ENCODE peak calls at places on chromosome 2, in four cellular contexts. I, B, N and F are unnamed samples.
A peak's percentile ranks its signal among the peaks of the same experiment; 100 is the strongest.

GRCh38 chr2:135817946-135818345 is 19.0 kb downstream of the LCT start:
- DNase-seq in I (no peak), B (no peak), N (no peak), F (no peak)

GRCh38 chr2:53945538-53945937 is 25.3 kb downstream of the PSME4 start:
- DNase-seq in I (no peak), B (no peak), N (no peak), F (no peak)

GRCh38 chr2:127582863-127583861 is 47.7 kb downstream of the MYO7B start:
- DNase-seq in I (no peak), B (no peak), N (no peak), F (no peak)

GRCh38 chr2:152822669-152823068 is 104.2 kb downstream of the ARL6IP6 start:
- DNase-seq in I (no peak), B (no peak), N (no peak), F (no peak)

GRCh38 chr2:10982931-10983701 is 71.4 kb downstream of the KCNF1 start:
- DNase-seq in I (no peak), B (no peak), N (no peak), F (no peak)

GRCh38 chr2:234429265-234429664 is 67.6 kb downstream of the ARL4C start:
- DNase-seq in I (no peak), B (peak; percentile 55), N (no peak), F (no peak)

GRCh38 chr2:181674466-181674865 is 5.9 kb downstream of the NEUROD1 start:
- DNase-seq in I (no peak), B (no peak), N (no peak), F (no peak)

GRCh38 chr2:202965810-202966454 is 48.7 kb upstream of the NBEAL1 start:
- DNase-seq in I (peak; percentile 91), B (peak; percentile 17), N (peak; percentile 60), F (no peak)

GRCh38 chr2:9990735-9991134 is 39.2 kb downstream of the GRHL1 start:
- DNase-seq in I (no peak), B (no peak), N (no peak), F (no peak)

GRCh38 chr2:217060516-217060915 is 200.7 kb upstream of the TNP1 start:
- DNase-seq in I (no peak), B (no peak), N (no peak), F (no peak)

GRCh38 chr2:74887961-74888670 is 54.2 kb downstream of the HK2 start:
- DNase-seq in I (no peak), B (no peak), N (no peak), F (no peak)

GRCh38 chr2:46239175-46239846 is 57.9 kb upstream of the EPAS1 start:
- DNase-seq in I (no peak), B (no peak), N (no peak), F (no peak)

GRCh38 chr2:26238301-26238958 is 6.0 kb downstream of the HADHA start:
- DNase-seq in I (no peak), B (peak; percentile 76), N (no peak), F (no peak)

GRCh38 chr2:132037527-132038178 is 124.1 kb downstream of the ANKRD30BL start:
- DNase-seq in I (peak; percentile 13), B (no peak), N (no peak), F (peak; percentile 27)

GRCh38 chr2:105437708-105438103 is 38.9 kb upstream of the FHL2 start:
- DNase-seq in I (no peak), B (no peak), N (no peak), F (no peak)

GRCh38 chr2:218149865-218150264 is 16.9 kb downstream of the CXCR1 start:
- DNase-seq in I (no peak), B (no peak), N (peak; percentile 7), F (no peak)

GRCh38 chr2:63059434-63060078 is 8.9 kb downstream of the OTX1 start:
- DNase-seq in I (no peak), B (no peak), N (no peak), F (no peak)

GRCh38 chr2:195488567-195488966 is 168.5 kb upstream of the SLC39A10 start:
- DNase-seq in I (no peak), B (no peak), N (no peak), F (no peak)

GRCh38 chr2:11697103-11697871 is 27.3 kb upstream of the NTSR2 start:
- DNase-seq in I (no peak), B (no peak), N (no peak), F (no peak)

GRCh38 chr2:156343940-156344301 is 11.4 kb upstream of the NR4A2 start:
- DNase-seq in I (peak; percentile 62), B (no peak), N (no peak), F (no peak)

GRCh38 chr2:229714736-229715541 is 584 bp upstream of the DNER start:
- DNase-seq in I (peak; percentile 50), B (peak; percentile 26), N (no peak), F (peak; percentile 56)

DNA sequence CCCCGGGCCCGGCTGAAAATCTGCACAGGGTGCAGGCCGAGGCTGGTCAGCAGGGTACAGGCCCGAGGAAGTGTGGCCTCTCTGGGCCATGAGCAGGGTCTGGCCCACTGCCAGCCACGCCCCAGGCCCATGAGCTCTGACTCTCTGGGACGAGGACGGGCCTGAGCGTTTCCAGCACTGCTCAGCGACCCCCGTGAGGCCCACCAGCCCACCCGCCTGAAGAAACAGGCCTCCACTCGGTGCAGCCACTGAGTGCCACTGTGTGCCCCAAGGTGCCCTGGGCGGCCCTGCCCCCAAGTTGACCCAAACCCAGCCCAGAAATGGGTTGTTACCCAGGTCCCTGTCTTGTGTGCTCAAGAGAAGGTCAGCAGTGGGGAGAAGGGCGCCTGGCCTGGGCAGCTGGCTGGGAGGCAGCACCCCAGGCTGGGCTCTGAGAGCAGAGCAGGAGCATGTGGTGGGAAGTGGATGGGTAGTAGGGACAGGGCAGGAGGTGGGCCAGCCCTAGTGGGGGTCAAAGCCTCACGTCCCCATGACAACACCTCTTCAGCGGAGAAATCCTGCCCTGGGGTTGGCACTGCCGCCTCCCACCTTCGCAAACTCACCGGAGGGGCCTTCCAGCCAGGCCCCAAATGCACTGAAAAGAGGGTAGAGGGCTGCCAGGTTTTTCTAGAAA is 2.1 kb upstream of the SNED1 start:
- DNase-seq in I (no peak), B (no peak), N (no peak), F (peak; percentile 32)
- H3K27ac ChIP-seq in I (no peak overlapping the region), B (no peak overlapping the region), N (no peak overlapping the region), F (no peak overlapping the region)

DNA sequence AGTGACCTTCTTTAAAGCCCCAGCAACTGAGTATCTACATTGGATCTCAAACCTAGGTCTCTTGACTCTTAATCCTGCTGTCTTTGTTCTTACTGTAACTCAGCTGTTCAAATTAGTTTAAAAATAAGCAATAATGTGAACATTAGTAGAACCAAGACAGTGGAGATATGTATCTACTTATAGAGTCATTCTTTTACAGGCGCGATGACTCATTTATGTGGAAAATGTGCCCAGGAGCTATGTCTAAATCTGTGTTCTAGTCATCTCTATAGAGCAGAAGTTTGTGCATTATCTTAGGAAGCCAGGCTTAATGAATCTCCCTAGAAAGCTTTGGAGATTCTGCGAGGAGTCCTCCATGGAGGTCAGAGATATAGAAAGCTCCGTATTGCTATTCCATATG is 211.5 kb downstream of the TRIB2 start:
- DNase-seq in I (peak; percentile 36), B (no peak), N (no peak), F (no peak)
- TF ChIP-seq TAF1 in I (no peak), B (no peak), N (no peak), F (no peak)

GRCh38 chr2:133602538-133602937 is 34.3 kb upstream of the NCKAP5 start:
- DNase-seq in I (no peak), B (no peak), N (no peak), F (no peak)

GRCh38 chr2:133607679-133608078 is 39.4 kb upstream of the NCKAP5 start:
- DNase-seq in I (no peak), B (no peak), N (no peak), F (no peak)

GRCh38 chr2:133606616-133607015 is 38.4 kb upstream of the NCKAP5 start:
- DNase-seq in I (no peak), B (no peak), N (no peak), F (no peak)

GRCh38 chr2:133603109-133603508 is 34.8 kb upstream of the NCKAP5 start:
- DNase-seq in I (no peak), B (no peak), N (no peak), F (no peak)

DNA sequence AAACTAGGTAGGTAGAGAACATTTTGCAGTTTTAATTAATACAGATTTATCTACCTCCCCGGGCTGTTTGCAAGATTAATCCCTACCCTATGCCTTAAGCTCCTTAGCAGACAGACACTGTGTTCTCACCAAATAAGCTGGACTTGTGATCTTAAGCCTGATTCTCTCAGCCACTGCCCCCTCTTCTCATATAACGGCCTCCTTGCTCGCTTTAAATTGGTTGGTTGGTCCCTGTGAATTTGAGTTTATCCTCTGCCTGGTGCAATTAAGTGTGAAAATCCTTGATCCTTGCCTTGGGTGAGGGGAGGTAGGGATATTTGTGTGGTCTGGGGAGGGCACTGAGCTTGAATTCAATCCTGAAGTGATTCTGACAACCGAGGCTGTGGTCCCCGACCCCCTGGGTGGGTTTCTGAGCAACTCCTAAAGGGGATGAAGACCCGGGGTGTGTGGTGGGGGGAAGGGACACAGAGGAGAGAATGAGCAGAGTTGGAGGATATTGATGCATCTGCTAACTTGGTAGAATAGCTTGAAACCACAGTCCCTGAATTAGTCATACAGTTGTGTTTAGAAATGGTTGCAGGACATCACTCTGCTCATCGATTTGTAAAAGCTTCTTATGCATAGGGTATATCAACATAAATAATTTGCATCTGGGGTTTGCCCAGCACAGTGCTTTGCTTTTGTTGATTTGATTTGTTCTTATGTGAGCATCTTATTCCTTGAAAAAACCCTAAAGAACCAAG is 36.9 kb upstream of the NCKAP5 start:
- DNase-seq in I (no peak), B (no peak), N (no peak), F (no peak)
- TF ChIP-seq BRCA1 in I (no peak), B (no peak), N (no peak), F (no peak)

DNA sequence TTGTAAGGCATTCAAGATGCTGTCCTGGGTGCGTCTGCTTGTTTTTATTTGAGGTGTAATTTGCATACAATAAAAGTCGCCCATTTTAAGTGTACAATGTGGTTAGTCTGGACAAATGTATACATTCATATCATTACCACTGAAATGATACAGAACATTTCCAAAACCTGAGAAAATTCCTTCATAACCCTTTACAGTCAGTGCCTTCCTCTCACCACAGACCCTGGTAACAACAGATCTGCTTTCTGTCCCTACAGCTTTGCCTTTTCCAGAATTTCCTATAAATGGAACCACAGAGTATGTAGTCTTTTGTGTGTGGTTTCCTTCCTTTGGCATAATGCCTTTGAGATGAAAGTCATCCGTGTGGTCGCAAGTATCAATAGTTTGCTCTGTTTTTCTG is 45.8 kb upstream of the NFU1 start:
- DNase-seq in I (no peak), B (no peak), N (no peak), F (no peak)
- H3K27ac ChIP-seq in I (no peak overlapping the region), B (no peak overlapping the region), N (no peak overlapping the region), F (no peak overlapping the region)

DNA sequence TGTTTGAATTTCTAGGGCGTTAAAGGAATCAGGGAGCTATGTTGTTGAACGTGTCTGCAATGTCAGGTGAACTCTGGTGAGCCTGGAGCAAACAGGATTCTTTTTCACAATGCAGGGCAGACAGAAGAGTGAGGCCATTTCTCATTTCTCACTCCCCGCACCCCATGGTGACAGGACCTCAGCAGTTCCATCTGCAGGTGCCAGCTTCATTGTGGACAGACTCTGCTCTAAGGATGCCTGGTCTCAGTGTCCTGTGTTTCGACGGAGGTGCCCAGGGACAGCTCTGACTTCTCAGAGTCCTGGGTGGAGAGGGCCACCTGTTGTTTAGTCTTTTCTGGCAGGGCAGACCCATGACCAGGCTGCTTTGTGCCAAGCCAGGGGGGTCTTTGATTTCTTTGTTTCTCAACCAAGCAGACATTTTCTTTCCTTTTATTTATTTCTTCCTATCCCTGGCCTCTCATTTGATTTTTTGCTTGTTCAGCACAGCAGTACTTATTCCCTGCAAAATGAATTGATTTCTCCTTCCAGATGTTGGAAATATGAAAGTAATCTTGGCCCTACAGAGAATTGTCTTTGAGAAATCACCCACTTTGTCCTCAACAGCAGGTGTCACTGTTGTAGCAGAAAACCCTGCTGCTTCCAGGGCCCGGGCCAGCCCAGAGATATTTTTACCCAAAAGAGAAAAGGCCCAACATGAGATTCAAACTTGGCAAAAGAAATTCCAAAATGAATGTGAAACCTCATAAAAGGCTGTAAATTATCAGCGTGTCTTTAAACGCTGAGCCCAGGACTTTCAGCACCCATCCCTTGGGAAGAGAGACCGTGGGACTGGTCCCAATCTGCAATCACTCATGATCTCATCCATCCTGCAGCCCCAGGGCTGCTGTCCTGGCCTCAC is 201.6 kb downstream of the RNF144A start:
- DNase-seq in I (peak; percentile 24), B (no peak), N (no peak), F (no peak)
- TF ChIP-seq TAF1 in I (no peak), B (no peak), N (no peak), F (no peak)